ENCODE peak calls at places on chromosomes 2 and 18, in ten cellular contexts. U, F, A, O, X, N, P, V, Z and J are unnamed samples.

GRCh38 chr2:98269274-98269673 is 77.0 kb upstream of the CNGA3 start:
- DNase-seq in U (peak; percentile 61), F (peak; percentile 36), A (no peak), O (peak; percentile 36), X (peak; percentile 69), N (peak; percentile 40), P (no peak), V (no peak), Z (peak; percentile 29), J (no peak)

GRCh38 chr18:24319757-24320156 is 77.9 kb downstream of the OSBPL1A start:
- DNase-seq in U (no peak), F (no peak), A (no peak), O (no peak), X (no peak), N (peak; percentile 18), P (no peak), V (no peak), Z (no peak), J (no peak)

GRCh38 chr2:154697422-154698237 is 865 bp upstream of the KCNJ3 start:
- DNase-seq in U (no peak), F (peak; percentile 46), A (peak; percentile 84), O (peak; percentile 6), X (peak; percentile 65), N (peak; percentile 51), P (no peak), V (no peak), Z (no peak), J (no peak)

GRCh38 chr2:241672243-241673188 is 14.1 kb downstream of the DTYMK start:
- DNase-seq in U (no peak), F (no peak), A (no peak), O (no peak), X (no peak), N (no peak), P (no peak), V (no peak), Z (no peak), J (no peak)

GRCh38 chr2:229728360-229728759 is 14.0 kb upstream of the DNER start:
- DNase-seq in U (no peak), F (no peak), A (no peak), O (no peak), X (no peak), N (no peak), P (no peak), V (no peak), Z (no peak), J (no peak)

GRCh38 chr18:76459687-76460350 is 35.2 kb downstream of the ZNF516 start:
- DNase-seq in U (peak; percentile 99), F (no peak), A (peak; percentile 90), O (peak; percentile 100), X (no peak), N (no peak), P (peak; percentile 56), V (peak; percentile 56), Z (no peak), J (no peak)

GRCh38 chr2:128008089-128008672 is 19.7 kb downstream of the SAP130 start:
- DNase-seq in U (no peak), F (no peak), A (no peak), O (no peak), X (no peak), N (no peak), P (no peak), V (no peak), Z (no peak), J (no peak)

GRCh38 chr2:198296665-198297308 is 492.4 kb downstream of the PLCL1 start:
- DNase-seq in U (peak; percentile 38), F (peak; percentile 82), A (no peak), O (peak; percentile 28), X (peak; percentile 86), N (peak; percentile 72), P (peak; percentile 48), V (no peak), Z (peak; percentile 53), J (no peak)

GRCh38 chr2:16259010-16259409 is 318.7 kb downstream of the MYCN start:
- DNase-seq in U (no peak), F (no peak), A (no peak), O (no peak), X (no peak), N (no peak), P (no peak), V (no peak), Z (no peak), J (no peak)

DNA sequence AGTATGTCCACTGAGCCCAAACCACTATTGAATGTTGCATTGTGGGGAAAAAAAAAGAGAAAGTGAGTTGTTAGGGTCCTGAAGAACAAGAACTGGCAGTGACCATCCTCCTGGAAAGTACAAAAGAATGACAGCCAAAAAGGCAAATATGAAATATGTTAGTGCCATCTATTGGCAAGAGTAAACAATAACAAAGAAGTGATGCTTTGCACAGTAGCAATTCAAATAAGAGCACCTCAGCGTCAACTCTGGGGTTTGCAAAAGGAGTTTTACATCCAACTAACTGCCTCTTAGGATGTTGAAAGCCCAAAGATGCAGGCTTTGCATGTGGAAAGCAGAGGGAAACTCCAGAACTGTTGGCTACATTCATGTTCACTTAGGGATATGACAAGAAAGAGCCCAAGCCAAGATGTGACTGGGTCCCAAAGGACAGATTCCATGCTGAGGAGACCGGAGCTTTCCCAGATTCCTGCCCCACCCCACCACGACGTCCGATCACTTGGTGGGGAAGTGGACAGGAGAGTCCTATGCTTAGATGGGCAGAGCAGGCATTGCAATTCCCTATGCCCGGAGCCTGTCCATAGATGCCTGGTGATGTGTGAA is 15.6 kb downstream of the TRABD2A start:
- DNase-seq in U (no peak), F (no peak), A (no peak), O (peak; percentile 26), X (no peak), N (no peak), P (no peak), V (no peak), Z (no peak), J (no peak)
- H3K4me3 ChIP-seq in U (no peak overlapping the region), F (no peak overlapping the region), A (no peak overlapping the region), O (no peak overlapping the region), X (no peak overlapping the region), N (no peak overlapping the region), P (no peak overlapping the region), V (no peak overlapping the region), Z (no peak overlapping the region), J (no peak overlapping the region)

DNA sequence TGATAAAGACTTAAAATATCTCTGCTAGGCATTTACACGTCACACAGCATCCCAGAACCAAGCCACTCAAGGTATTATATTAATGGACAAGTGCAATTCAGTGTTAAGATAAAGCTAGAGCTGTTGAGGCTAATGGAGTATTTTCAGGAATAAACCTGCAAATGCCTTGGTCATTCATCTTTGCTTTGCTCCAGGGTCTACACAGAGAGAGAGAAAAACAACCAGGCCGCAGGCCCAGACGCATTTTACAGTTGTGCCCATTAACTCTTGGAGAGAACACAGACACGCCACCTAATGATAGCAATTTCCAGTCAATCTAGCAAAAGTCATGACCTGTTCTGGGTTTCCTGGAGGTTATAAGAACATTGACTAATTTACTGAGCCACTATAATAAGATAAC is 829.3 kb downstream of the LRRTM4 start:
- DNase-seq in U (no peak), F (no peak), A (no peak), O (no peak), X (no peak), N (no peak), P (no peak), V (no peak), Z (no peak), J (no peak)
- H3K27ac ChIP-seq in U (no peak overlapping the region), F (no peak overlapping the region), A (no peak overlapping the region), O (no peak overlapping the region), X (no peak overlapping the region), N (no peak overlapping the region), P (no peak overlapping the region), V (no peak overlapping the region), Z (no peak overlapping the region), J (no peak overlapping the region)

GRCh38 chr2:219551412-219551811 is 7.6 kb downstream of the TMEM198 start:
- DNase-seq in U (no peak), F (no peak), A (peak; percentile 85), O (peak; percentile 58), X (no peak), N (peak; percentile 59), P (peak; percentile 52), V (no peak), Z (peak; percentile 60), J (no peak)
- H3K4me3 ChIP-seq in U (peak overlapping the region; percentile 59), F (peak overlapping the region; percentile 85), A (no peak overlapping the region), O (no peak overlapping the region), X (no peak overlapping the region), N (peak overlapping the region; percentile 62), P (peak overlapping the region; percentile 45), V (peak overlapping the region; percentile 71), Z (peak overlapping the region; percentile 68), J (no peak overlapping the region)

GRCh38 chr2:172836386-172837200 is 100.9 kb downstream of the RAPGEF4 start:
- DNase-seq in U (peak; percentile 59), F (no peak), A (no peak), O (peak; percentile 86), X (no peak), N (no peak), P (no peak), V (no peak), Z (peak; percentile 11), J (no peak)
- H3K27ac ChIP-seq in U (no peak overlapping the region), F (no peak overlapping the region), A (no peak overlapping the region), O (no peak overlapping the region), X (no peak overlapping the region), N (no peak overlapping the region), P (peak overlapping the region; percentile 52), V (peak overlapping the region; percentile 1), Z (no peak overlapping the region), J (peak overlapping the region; percentile 74)

DNA sequence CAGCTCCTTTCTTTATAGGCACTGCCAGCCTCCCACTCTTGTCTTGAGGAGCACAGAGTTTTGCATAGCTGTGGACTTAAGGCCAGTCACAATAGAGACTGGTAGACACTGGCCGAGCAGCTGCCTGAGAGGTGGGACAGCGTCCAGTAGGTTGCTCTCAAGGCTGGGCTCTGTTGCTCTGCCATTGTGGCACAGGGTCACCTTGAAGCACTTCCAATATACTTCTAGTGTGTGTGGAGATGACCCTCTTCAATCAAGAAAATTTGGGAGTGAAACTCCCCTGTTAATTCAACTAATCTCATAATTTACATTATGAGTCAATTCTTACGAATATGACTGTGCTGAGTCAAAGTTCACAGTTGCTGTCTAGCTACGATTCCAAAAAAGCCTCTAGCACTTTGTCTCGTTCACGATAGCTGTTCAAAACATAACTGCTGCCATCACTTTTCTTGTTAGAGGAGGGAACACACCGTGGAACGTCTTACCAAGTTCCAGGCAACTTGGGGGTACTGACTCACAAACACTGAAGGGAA is 636.2 kb downstream of the EPHA4 start:
- DNase-seq in U (no peak), F (no peak), A (no peak), O (peak; percentile 16), X (no peak), N (no peak), P (no peak), V (no peak), Z (no peak), J (no peak)
- H3K4me3 ChIP-seq in U (no peak overlapping the region), F (no peak overlapping the region), A (no peak overlapping the region), O (no peak overlapping the region), X (no peak overlapping the region), N (no peak overlapping the region), P (no peak overlapping the region), V (no peak overlapping the region), Z (no peak overlapping the region), J (peak overlapping the region; percentile 47)